ENCODE peak calls at places on chromosomes 6 and 20, in five cellular contexts. One of them, this sample, is unnamed.

GRCh38 chr6:160733045-160733646 is 31.1 kb downstream of the PLG start:
- DNase-seq in HepG2: peak; percentile 47
- DNase-seq in GM12878: no peak
- DNase-seq in SK-N-SH: peak; percentile 35
- DNase-seq in K562: peak; percentile 43
- DNase-seq in this sample: peak; percentile 41

GRCh38 chr6:115323001-115323400 is 737.7 kb downstream of the FRK start:
- DNase-seq in HepG2: no peak
- DNase-seq in GM12878: no peak
- DNase-seq in SK-N-SH: no peak
- DNase-seq in K562: no peak
- DNase-seq in this sample: no peak

GRCh38 chr20:34215711-34216381 is 25.4 kb upstream of the ASIP start:
- DNase-seq in HepG2: peak; percentile 79
- DNase-seq in GM12878: no peak
- DNase-seq in SK-N-SH: peak; percentile 84
- DNase-seq in K562: peak; percentile 64
- DNase-seq in this sample: no peak

GRCh38 chr20:54624701-54625472 is 149.5 kb downstream of the DOK5 start:
- DNase-seq in HepG2: no peak
- DNase-seq in GM12878: no peak
- DNase-seq in SK-N-SH: no peak
- DNase-seq in K562: no peak
- DNase-seq in this sample: no peak

GRCh38 chr6:154518386-154518785 is 7.9 kb upstream of the CNKSR3 start:
- DNase-seq in HepG2: no peak
- DNase-seq in GM12878: no peak
- DNase-seq in SK-N-SH: no peak
- DNase-seq in K562: no peak
- DNase-seq in this sample: no peak

GRCh38 chr6:1639430-1639829 is 29.7 kb downstream of the FOXC1 start:
- DNase-seq in HepG2: no peak
- DNase-seq in GM12878: no peak
- DNase-seq in SK-N-SH: no peak
- DNase-seq in K562: no peak
- DNase-seq in this sample: no peak

GRCh38 chr6:38404355-38404754 is 235.4 kb downstream of the BTBD9 start:
- DNase-seq in HepG2: peak; percentile 35
- DNase-seq in GM12878: peak; percentile 8
- DNase-seq in SK-N-SH: no peak
- DNase-seq in K562: no peak
- DNase-seq in this sample: no peak

GRCh38 chr6:45105170-45105820 is 222.8 kb upstream of the RUNX2 start:
- DNase-seq in HepG2: no peak
- DNase-seq in GM12878: no peak
- DNase-seq in SK-N-SH: no peak
- DNase-seq in K562: no peak
- DNase-seq in this sample: no peak

GRCh38 chr6:32845381-32845884 is 1.6 kb upstream of the PSMB8 start:
- DNase-seq in HepG2: no peak
- DNase-seq in GM12878: no peak
- DNase-seq in SK-N-SH: no peak
- DNase-seq in K562: no peak
- DNase-seq in this sample: peak; percentile 68

DNA sequence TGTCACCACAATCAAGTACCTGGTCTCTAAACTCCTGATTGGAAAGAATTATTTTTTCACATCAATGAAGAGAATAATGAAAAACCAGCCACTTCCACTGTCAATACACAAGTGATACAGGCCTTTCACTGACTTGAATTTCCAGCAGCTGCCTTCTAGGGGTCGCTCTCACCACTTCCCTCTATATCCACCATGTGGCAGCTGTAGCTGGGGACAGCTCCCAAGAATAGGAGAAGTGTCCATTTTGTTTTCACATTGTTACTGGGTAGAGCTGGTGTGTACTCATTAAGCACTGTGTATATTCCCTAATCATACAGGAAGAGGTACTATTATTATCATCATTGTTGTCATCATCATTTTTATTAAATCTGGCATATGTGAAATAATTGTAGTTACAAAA is 438.4 kb upstream of the SPTLC3 start:
- DNase-seq in HepG2: peak; percentile 76
- DNase-seq in GM12878: no peak
- DNase-seq in SK-N-SH: peak; percentile 47
- DNase-seq in K562: no peak
- DNase-seq in this sample: no peak
- TF ChIP-seq CTCF in HepG2: peak; percentile 77
- TF ChIP-seq CTCF in GM12878: no peak
- TF ChIP-seq CTCF in SK-N-SH: no peak
- TF ChIP-seq CTCF in K562: no peak
- TF ChIP-seq CTCF in this sample: no peak

GRCh38 chr20:46423342-46423741 is 16.9 kb upstream of the ELMO2 start:
- DNase-seq in HepG2: no peak
- DNase-seq in GM12878: no peak
- DNase-seq in SK-N-SH: no peak
- DNase-seq in K562: no peak
- DNase-seq in this sample: no peak
- TF ChIP-seq GABPA in HepG2: no peak
- TF ChIP-seq GABPA in GM12878: no peak
- TF ChIP-seq GABPA in SK-N-SH: no peak
- TF ChIP-seq GABPA in K562: no peak
- TF ChIP-seq GABPA in this sample: no peak

GRCh38 chr6:35181313-35181932 is 32.3 kb upstream of the SCUBE3 start:
- DNase-seq in HepG2: no peak
- DNase-seq in GM12878: no peak
- DNase-seq in SK-N-SH: no peak
- DNase-seq in K562: no peak
- DNase-seq in this sample: no peak
- TF ChIP-seq REST in HepG2: no peak
- TF ChIP-seq REST in GM12878: no peak
- TF ChIP-seq REST in SK-N-SH: no peak
- TF ChIP-seq REST in K562: no peak
- TF ChIP-seq REST in this sample: no peak

DNA sequence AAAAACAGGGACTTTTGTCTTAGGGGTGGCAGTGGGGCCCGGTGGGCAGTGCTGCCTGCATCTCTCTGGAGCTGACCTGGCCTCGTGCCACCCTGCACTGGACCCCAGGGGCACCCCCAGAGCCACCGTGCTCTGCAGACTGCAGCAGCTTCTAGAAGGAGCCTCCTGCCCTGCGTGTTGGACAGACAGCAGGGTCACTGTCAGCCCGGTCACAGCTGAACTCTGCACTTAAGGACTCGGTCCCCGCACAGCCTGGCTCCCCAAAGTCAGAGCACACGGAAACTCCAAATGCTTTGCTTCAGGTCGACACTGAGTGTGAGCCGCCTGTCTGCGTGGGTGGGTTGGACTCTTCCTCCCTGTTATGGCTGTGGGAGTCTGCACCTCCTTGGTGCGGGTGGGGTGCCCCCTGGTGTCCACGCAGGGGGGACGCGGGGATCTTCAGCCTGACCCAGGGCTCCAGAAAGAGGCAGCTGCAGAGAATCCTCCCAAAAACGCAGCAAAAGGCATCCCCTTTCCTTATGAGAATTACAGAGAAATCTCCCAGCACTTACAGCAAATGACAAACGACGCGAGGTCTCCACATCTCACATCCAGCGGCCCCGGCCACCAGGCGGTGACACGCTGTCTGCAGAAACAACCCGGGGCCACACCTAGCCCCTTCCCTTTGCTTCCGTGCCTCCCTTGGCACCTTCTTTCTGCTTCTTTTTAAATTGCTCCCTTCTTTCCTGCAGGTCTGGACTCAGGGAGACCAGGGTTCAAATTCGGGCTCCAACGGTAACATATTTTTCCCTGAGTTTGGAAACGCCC is 36.3 kb upstream of the DACT2 start:
- DNase-seq in HepG2: peak; percentile 49
- DNase-seq in GM12878: no peak
- DNase-seq in SK-N-SH: peak; percentile 92
- DNase-seq in K562: peak; percentile 86
- DNase-seq in this sample: no peak
- TF ChIP-seq CTCF in HepG2: peak; percentile 99
- TF ChIP-seq CTCF in GM12878: no peak
- TF ChIP-seq CTCF in SK-N-SH: no peak
- TF ChIP-seq CTCF in K562: peak; percentile 71
- TF ChIP-seq CTCF in this sample: no peak

GRCh38 chr6:166420351-166420750 is 37.6 kb upstream of the MPC1 start:
- DNase-seq in HepG2: peak; percentile 86
- DNase-seq in GM12878: no peak
- DNase-seq in SK-N-SH: no peak
- DNase-seq in K562: no peak
- DNase-seq in this sample: peak; percentile 47
- TF ChIP-seq GABPA in HepG2: no peak
- TF ChIP-seq GABPA in GM12878: no peak
- TF ChIP-seq GABPA in SK-N-SH: no peak
- TF ChIP-seq GABPA in K562: no peak
- TF ChIP-seq GABPA in this sample: no peak

DNA sequence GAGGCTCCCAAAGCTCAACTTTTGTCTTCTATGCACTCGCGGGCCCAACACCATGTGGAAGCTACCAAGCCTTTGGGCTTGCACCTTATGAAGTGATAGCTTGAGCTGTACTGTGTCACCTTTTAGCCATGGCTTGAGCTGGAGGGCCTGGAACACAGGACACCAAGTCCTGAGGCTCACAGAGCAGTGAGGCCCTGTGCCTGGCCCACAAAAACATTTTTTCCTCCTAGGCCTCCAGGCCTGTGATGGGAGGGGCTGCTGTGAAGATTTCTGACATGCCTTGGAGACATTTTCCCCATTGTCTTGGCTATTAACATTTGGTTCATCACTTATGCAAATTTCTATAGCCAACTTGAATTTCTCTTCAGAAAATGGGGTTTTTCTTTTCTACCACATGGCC is 96.5 kb downstream of the MMUT start:
- DNase-seq in HepG2: no peak
- DNase-seq in GM12878: no peak
- DNase-seq in SK-N-SH: no peak
- DNase-seq in K562: no peak
- DNase-seq in this sample: no peak
- TF ChIP-seq REST in HepG2: no peak
- TF ChIP-seq REST in GM12878: no peak
- TF ChIP-seq REST in SK-N-SH: no peak
- TF ChIP-seq REST in K562: no peak
- TF ChIP-seq REST in this sample: no peak

GRCh38 chr6:35972471-35972985 is 51.6 kb upstream of the SRPK1 start:
- DNase-seq in HepG2: peak; percentile 72
- DNase-seq in GM12878: no peak
- DNase-seq in SK-N-SH: peak; percentile 24
- DNase-seq in K562: no peak
- DNase-seq in this sample: no peak
- TF ChIP-seq CTCF in HepG2: peak; percentile 73
- TF ChIP-seq CTCF in GM12878: no peak
- TF ChIP-seq CTCF in SK-N-SH: no peak
- TF ChIP-seq CTCF in K562: peak; percentile 18
- TF ChIP-seq CTCF in this sample: no peak